ENCODE peak calls at places on chromosomes 12 and 14, in seven cellular contexts. C, F, U, B, E, Y and A are unnamed samples.
A peak's percentile ranks its signal among the peaks of the same experiment; 100 is the strongest.

GRCh38 chr12:52498971-52499370 is 5.9 kb upstream of the KRT6A start:
- DNase-seq in C (no peak), F (no peak), U (no peak), B (no peak), E (no peak), Y (no peak), A (no peak)

GRCh38 chr12:67663121-67663520 is 14.6 kb downstream of the DYRK2 start:
- DNase-seq in C (peak; percentile 84), F (no peak), U (no peak), B (peak; percentile 91), E (no peak), Y (no peak), A (no peak)

GRCh38 chr14:91269076-91269991 is 24.8 kb upstream of the GPR68 start:
- DNase-seq in C (no peak), F (no peak), U (no peak), B (no peak), E (no peak), Y (no peak), A (no peak)

GRCh38 chr12:30440826-30441602 is 254.7 kb downstream of the IPO8 start:
- DNase-seq in C (peak; percentile 66), F (peak; percentile 42), U (no peak), B (peak; percentile 16), E (peak; percentile 10), Y (no peak), A (no peak)

GRCh38 chr14:104284107-104284592 is 145.8 kb downstream of the KIF26A start:
- DNase-seq in C (no peak), F (peak; percentile 24), U (no peak), B (no peak), E (no peak), Y (no peak), A (no peak)

GRCh38 chr14:106657460-106657859 is 1131.1 kb downstream of the TMEM121 start:
- DNase-seq in C (no peak), F (peak; percentile 17), U (no peak), B (no peak), E (no peak), Y (no peak), A (peak; percentile 34)

GRCh38 chr14:73136085-73136386 is 271 bp upstream of the PSEN1 start:
- DNase-seq in C (no peak), F (no peak), U (no peak), B (no peak), E (no peak), Y (no peak), A (no peak)

GRCh38 chr12:119804011-119804641 is 73.0 kb downstream of the CIT start:
- DNase-seq in C (peak; percentile 69), F (peak; percentile 86), U (no peak), B (peak; percentile 84), E (peak; percentile 76), Y (no peak), A (no peak)

GRCh38 chr12:92029902-92030586 is 115.6 kb downstream of the BTG1 start:
- DNase-seq in C (no peak), F (no peak), U (no peak), B (no peak), E (no peak), Y (no peak), A (no peak)

GRCh38 chr14:54975856-54976255 is 51.0 kb downstream of the WDHD1 start:
- DNase-seq in C (no peak), F (no peak), U (no peak), B (no peak), E (no peak), Y (no peak), A (no peak)

GRCh38 chr12:77992760-77993159 is 162.1 kb downstream of the NAV3 start:
- DNase-seq in C (no peak), F (no peak), U (no peak), B (no peak), E (no peak), Y (no peak), A (no peak)

GRCh38 chr12:93279849-93280412 is 97.8 kb upstream of the NUDT4 start:
- DNase-seq in C (no peak), F (no peak), U (no peak), B (no peak), E (peak; percentile 14), Y (no peak), A (no peak)

GRCh38 chr14:65658202-65658601 is 245.7 kb downstream of the FUT8 start:
- DNase-seq in C (peak; percentile 56), F (no peak), U (no peak), B (peak; percentile 62), E (no peak), Y (no peak), A (no peak)

GRCh38 chr12:44158746-44159145 is 322.9 kb downstream of the TMEM117 start:
- DNase-seq in C (no peak), F (no peak), U (no peak), B (no peak), E (no peak), Y (no peak), A (no peak)

GRCh38 chr12:68939500-68939899 is 6.5 kb upstream of the CPM start:
- DNase-seq in C (peak; percentile 13), F (no peak), U (no peak), B (no peak), E (no peak), Y (no peak), A (no peak)

GRCh38 chr12:105555556-105555973 is 225.1 kb downstream of the C12orf75 start:
- DNase-seq in C (no peak), F (no peak), U (no peak), B (no peak), E (no peak), Y (no peak), A (no peak)

GRCh38 chr14:95490127-95490526 is 26.3 kb downstream of the SYNE3 start:
- DNase-seq in C (no peak), F (no peak), U (no peak), B (no peak), E (no peak), Y (no peak), A (no peak)

GRCh38 chr12:71846322-71846940 is 6.9 kb downstream of the TBC1D15 start:
- DNase-seq in C (peak; percentile 37), F (peak; percentile 15), U (no peak), B (peak; percentile 30), E (no peak), Y (no peak), A (peak; percentile 22)

GRCh38 chr14:50023671-50024490 is 92.5 kb downstream of the VCPKMT start:
- DNase-seq in C (peak; percentile 83), F (no peak), U (no peak), B (peak; percentile 82), E (peak; percentile 59), Y (no peak), A (no peak)

GRCh38 chr12:41917827-41918445 is 226.7 kb downstream of the GXYLT1 start:
- DNase-seq in C (no peak), F (no peak), U (no peak), B (no peak), E (no peak), Y (no peak), A (no peak)

GRCh38 chr12:40262657-40263056 is 37.9 kb downstream of the LRRK2 start:
- DNase-seq in C (no peak), F (no peak), U (no peak), B (no peak), E (no peak), Y (peak; percentile 10), A (no peak)

GRCh38 chr12:3421191-3421590 is 69.8 kb upstream of the PRMT8 start:
- DNase-seq in C (no peak), F (peak; percentile 33), U (no peak), B (no peak), E (no peak), Y (no peak), A (no peak)

GRCh38 chr12:110856517-110856916 is 9.7 kb downstream of the CCDC63 start:
- DNase-seq in C (no peak), F (no peak), U (no peak), B (no peak), E (no peak), Y (no peak), A (no peak)

GRCh38 chr14:27228053-27228452 is 630.2 kb upstream of the NOVA1 start:
- DNase-seq in C (peak; percentile 47), F (no peak), U (no peak), B (no peak), E (no peak), Y (no peak), A (no peak)

GRCh38 chr12:69415471-69416275 is 54.5 kb upstream of the FRS2 start:
- DNase-seq in C (peak; percentile 91), F (peak; percentile 55), U (no peak), B (peak; percentile 94), E (peak; percentile 87), Y (no peak), A (peak; percentile 21)

GRCh38 chr12:30191701-30192455 is 408.1 kb upstream of the TMTC1 start:
- DNase-seq in C (no peak), F (no peak), U (no peak), B (no peak), E (no peak), Y (no peak), A (no peak)

GRCh38 chr12:29431516-29431915 is 50.5 kb upstream of the ERGIC2 start:
- DNase-seq in C (no peak), F (no peak), U (no peak), B (no peak), E (no peak), Y (no peak), A (no peak)